ENCODE peak calls at places on chromosome 10, in seven cellular contexts. W is IMR-90, I is OCI-LY7, P is A549, C is lower leg skin, G is mammary epithelial cell, O is aorta. F is an unnamed sample.

GRCh38 chr10:33665512-33665911 is 331.0 kb upstream of the NRP1 start:
- DNase-seq in W (peak), I (no peak), P (no peak), C (no peak), G (peak), O (no peak), F (no peak)

GRCh38 chr10:131180941-131181855 is 130.3 kb downstream of the TCERG1L start:
- DNase-seq in W (no peak), I (no peak), P (no peak), C (no peak), G (no peak), O (no peak), F (no peak)

GRCh38 chr10:21173433-21173963 is 276.4 kb upstream of the NEBL start:
- DNase-seq in W (no peak), I (no peak), P (no peak), C (no peak), G (no peak), O (no peak), F (no peak)

GRCh38 chr10:124996127-124996853 is 54.4 kb downstream of the ZRANB1 start:
- DNase-seq in W (no peak), I (no peak), P (no peak), C (peak), G (no peak), O (peak), F (no peak)

GRCh38 chr10:116385994-116386809 is 41.4 kb upstream of the PNLIPRP3 start:
- DNase-seq in W (peak), I (peak), P (peak), C (no peak), G (peak), O (no peak), F (no peak)

GRCh38 chr10:52807803-52808202 is 35.2 kb upstream of the MBL2 start:
- DNase-seq in W (no peak), I (no peak), P (no peak), C (no peak), G (no peak), O (no peak), F (no peak)

GRCh38 chr10:12243860-12244620 is 48.1 kb downstream of the CDC123 start:
- DNase-seq in W (no peak), I (peak), P (no peak), C (no peak), G (no peak), O (no peak), F (peak)

GRCh38 chr10:2464476-2464875 is 602.9 kb upstream of the PFKP start:
- DNase-seq in W (no peak), I (no peak), P (no peak), C (no peak), G (no peak), O (no peak), F (no peak)

GRCh38 chr10:70088299-70088698 is 35.7 kb downstream of the MACROH2A2 start:
- DNase-seq in W (no peak), I (no peak), P (no peak), C (no peak), G (no peak), O (no peak), F (no peak)

GRCh38 chr10:118792501-118792900 is 37.7 kb upstream of the CACUL1 start:
- DNase-seq in W (no peak), I (no peak), P (no peak), C (peak), G (peak), O (no peak), F (no peak)

GRCh38 chr10:16989826-16990293 is 139.8 kb downstream of the CUBN start:
- DNase-seq in W (no peak), I (no peak), P (no peak), C (no peak), G (no peak), O (no peak), F (no peak)

GRCh38 chr10:75292794-75293455 is 57.2 kb upstream of the COMTD1 start:
- DNase-seq in W (no peak), I (no peak), P (no peak), C (no peak), G (no peak), O (no peak), F (no peak)

GRCh38 chr10:73997479-73997805 is 474 bp upstream of the VCL start:
- DNase-seq in W (no peak), I (peak), P (no peak), C (no peak), G (no peak), O (no peak), F (peak)

GRCh38 chr10:62000037-62000603 is 98.6 kb downstream of the ARID5B start:
- DNase-seq in W (no peak), I (peak), P (no peak), C (no peak), G (no peak), O (no peak), F (peak)

GRCh38 chr10:14396441-14397048 is 65.8 kb upstream of the FRMD4A start:
- DNase-seq in W (no peak), I (no peak), P (no peak), C (no peak), G (peak), O (no peak), F (no peak)

GRCh38 chr10:120005408-120006280 is 113.1 kb downstream of the SEC23IP start:
- DNase-seq in W (no peak), I (no peak), P (peak), C (no peak), G (no peak), O (no peak), F (no peak)

GRCh38 chr10:25104441-25104840 is 70.4 kb upstream of the GPR158 start:
- DNase-seq in W (no peak), I (no peak), P (no peak), C (no peak), G (no peak), O (no peak), F (no peak)

GRCh38 chr10:112663181-112663879 is 216.3 kb downstream of the VTI1A start:
- DNase-seq in W (peak), I (no peak), P (peak), C (no peak), G (peak), O (no peak), F (no peak)

GRCh38 chr10:44911081-44911540 is at the start of gene TMEM72:
- DNase-seq in W (no peak), I (no peak), P (no peak), C (no peak), G (no peak), O (no peak), F (no peak)

GRCh38 chr10:50615654-50616053 is 8.1 kb downstream of the SGMS1 start:
- DNase-seq in W (no peak), I (no peak), P (no peak), C (no peak), G (no peak), O (no peak), F (no peak)

GRCh38 chr10:129631870-129632623 is 165.0 kb downstream of the MGMT start:
- DNase-seq in W (no peak), I (no peak), P (no peak), C (no peak), G (no peak), O (no peak), F (no peak)

GRCh38 chr10:122164028-122164601 is 107.0 kb upstream of the BTBD16 start:
- DNase-seq in W (no peak), I (no peak), P (no peak), C (no peak), G (no peak), O (no peak), F (no peak)

GRCh38 chr10:85602306-85602705 is 764.3 kb downstream of the GRID1 start:
- DNase-seq in W (no peak), I (no peak), P (no peak), C (no peak), G (no peak), O (no peak), F (no peak)

GRCh38 chr10:48656928-48657327 is 27.7 kb upstream of the WDFY4 start:
- DNase-seq in W (no peak), I (no peak), P (no peak), C (no peak), G (no peak), O (no peak), F (no peak)

GRCh38 chr10:48658243-48658888 is 26.3 kb upstream of the WDFY4 start:
- DNase-seq in W (peak), I (peak), P (peak), C (peak), G (peak), O (peak), F (no peak)

GRCh38 chr10:48655426-48656240 is 29.0 kb upstream of the WDFY4 start:
- DNase-seq in W (peak), I (no peak), P (peak), C (no peak), G (peak), O (peak), F (no peak)

GRCh38 chr10:48653944-48654698 is 30.6 kb upstream of the WDFY4 start:
- DNase-seq in W (no peak), I (no peak), P (no peak), C (no peak), G (no peak), O (no peak), F (no peak)

GRCh38 chr10:48656241-48656921 is 28.3 kb upstream of the WDFY4 start:
- DNase-seq in W (peak), I (peak), P (peak), C (peak), G (peak), O (peak), F (peak)
- H3K4me3 ChIP-seq in W (peak), I (peak), P (peak), C (no peak), G (peak), O (peak), F (peak)

GRCh38 chr10:71380841-71381240 is 15.9 kb upstream of the CDH23 start:
- DNase-seq in W (no peak), I (no peak), P (no peak), C (no peak), G (no peak), O (no peak), F (no peak)

GRCh38 chr10:71382757-71383156 is 14.0 kb upstream of the CDH23 start:
- DNase-seq in W (peak), I (no peak), P (no peak), C (no peak), G (no peak), O (no peak), F (no peak)

GRCh38 chr10:71379118-71379781 is 17.5 kb upstream of the CDH23 start:
- DNase-seq in W (no peak), I (no peak), P (no peak), C (no peak), G (no peak), O (no peak), F (no peak)

GRCh38 chr10:71382028-71382427 is 14.7 kb upstream of the CDH23 start:
- DNase-seq in W (no peak), I (no peak), P (no peak), C (no peak), G (no peak), O (no peak), F (no peak)

DNA sequence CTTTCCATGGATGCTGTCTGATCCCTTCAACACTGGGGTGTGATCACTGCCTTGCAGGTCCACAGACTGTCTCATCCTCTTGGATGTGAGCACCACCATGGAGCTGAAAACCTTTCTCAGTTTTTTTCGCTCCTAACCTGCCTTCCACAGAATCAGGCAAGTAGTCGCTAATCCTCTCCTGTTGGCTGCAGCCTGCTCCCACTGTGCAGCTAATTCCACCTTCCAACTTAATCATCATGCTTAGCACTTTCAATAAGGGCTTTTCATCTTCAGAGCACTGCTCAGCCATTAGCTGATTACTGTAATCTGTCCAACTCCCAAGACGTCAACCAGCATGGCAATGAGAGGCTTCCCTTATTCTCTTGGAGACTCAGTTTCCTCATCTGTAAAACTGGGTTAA is 15.1 kb upstream of the CDH23 start:
- DNase-seq in W (no peak), I (no peak), P (no peak), C (no peak), G (no peak), O (no peak), F (no peak)
- H3K4me3 ChIP-seq in W (no peak), I (no peak), P (no peak), C (no peak), G (no peak), O (no peak), F (no peak)

GRCh38 chr10:104640339-104641149 is 546 bp upstream of the SORCS3 start:
- DNase-seq in W (no peak), I (no peak), P (no peak), C (no peak), G (no peak), O (no peak), F (no peak)

GRCh38 chr10:104641150-104642000 is at the start of gene SORCS3:
- DNase-seq in W (no peak), I (no peak), P (peak), C (no peak), G (no peak), O (no peak), F (no peak)

GRCh38 chr10:104643023-104643663 is 2.1 kb downstream of the SORCS3 start:
- DNase-seq in W (no peak), I (no peak), P (no peak), C (no peak), G (no peak), O (no peak), F (no peak)

GRCh38 chr10:104642001-104642270 is 846 bp downstream of the SORCS3 start:
- DNase-seq in W (no peak), I (no peak), P (no peak), C (no peak), G (no peak), O (no peak), F (no peak)

DNA sequence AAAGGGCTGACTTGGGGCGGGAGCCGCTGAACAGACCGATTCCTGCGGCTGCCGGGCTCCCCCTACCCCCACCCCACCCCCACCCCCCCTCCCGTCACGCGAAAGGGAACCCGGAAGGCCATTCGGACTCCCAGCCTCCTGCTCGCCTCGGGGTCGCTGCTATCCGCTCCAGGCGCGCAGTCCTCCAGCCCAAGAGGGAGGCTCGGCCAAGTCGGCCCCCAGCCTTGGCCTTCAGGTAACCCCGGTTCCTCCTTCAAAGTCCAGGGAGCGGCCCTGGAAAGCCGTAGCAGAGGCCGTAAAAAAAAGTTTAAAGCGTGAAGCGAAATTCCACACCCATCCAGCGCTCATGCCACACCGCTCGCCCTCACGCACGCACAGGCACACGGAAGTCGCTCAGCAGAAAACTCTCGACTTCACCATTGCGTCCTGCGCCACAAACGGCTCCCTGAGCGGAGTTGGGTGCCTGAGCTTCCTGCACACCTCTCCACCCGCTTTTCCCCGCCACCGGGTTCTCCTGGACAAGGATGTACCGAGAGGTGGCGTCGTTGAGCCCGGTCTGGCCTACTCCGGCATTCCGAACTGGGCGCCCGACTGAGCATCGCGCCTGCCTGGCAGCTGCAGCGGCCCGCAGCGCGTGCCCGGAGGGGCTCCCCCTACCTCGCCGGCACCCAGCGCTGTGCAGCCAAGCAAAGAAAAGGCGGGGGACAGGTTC is 1.4 kb downstream of the SORCS3 start:
- DNase-seq in W (no peak), I (no peak), P (peak), C (no peak), G (no peak), O (peak), F (no peak)
- H3K4me3 ChIP-seq in W (no peak), I (no peak), P (peak), C (no peak), G (no peak), O (no peak), F (no peak)

GRCh38 chr10:23343591-23344225 is 889 bp downstream of the C10orf67 start:
- DNase-seq in W (peak), I (no peak), P (peak), C (no peak), G (peak), O (peak), F (no peak)
- H3K4me3 ChIP-seq in W (peak), I (no peak), P (peak), C (no peak), G (peak), O (peak), F (no peak)

DNA sequence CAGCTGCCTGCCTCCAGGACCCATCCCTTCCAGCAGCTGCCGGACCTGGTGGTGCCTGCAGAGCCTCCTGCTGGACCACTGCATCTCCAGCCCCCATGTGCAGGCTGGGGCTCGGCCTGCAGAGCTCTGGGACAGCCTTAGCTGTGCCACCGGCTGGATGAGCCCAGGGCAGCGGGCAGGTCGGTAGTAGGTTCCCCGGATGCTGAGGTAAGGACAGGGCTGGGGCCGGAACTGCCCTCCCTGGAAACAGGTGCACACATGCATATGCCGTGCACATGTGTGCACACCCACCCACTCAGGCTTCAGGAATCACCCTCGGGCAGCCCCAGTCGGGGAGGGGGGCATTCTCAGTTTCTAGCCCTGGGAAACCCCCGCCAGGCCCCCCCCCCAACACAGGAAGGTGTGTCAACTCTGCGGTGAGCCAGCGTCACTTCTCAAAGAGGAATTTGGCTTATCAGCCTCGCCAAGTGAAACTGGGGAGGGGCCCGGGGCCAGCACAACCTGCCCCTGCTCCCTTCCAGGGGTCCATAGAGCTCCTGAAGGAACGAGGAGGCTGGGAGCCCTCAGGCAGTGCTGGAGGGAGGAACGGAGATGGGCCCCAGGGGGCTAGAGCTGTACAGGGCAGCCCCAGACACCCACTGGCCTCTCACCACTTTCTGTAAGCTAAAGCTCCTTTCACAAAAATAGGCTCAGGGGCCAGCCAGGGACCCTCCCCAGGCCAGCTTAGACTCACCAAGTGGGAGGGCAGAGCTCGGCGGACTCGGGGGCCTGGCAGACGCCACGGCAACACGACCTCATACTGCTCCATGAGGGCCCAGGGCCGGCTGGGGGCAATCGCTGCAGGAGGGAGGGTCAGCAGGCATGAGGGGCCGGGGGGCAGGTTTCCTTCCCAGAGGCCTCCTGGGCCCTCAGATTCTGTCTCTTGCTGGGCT is 1.7 kb downstream of the ADAM8 start:
- DNase-seq in W (no peak), I (peak), P (no peak), C (no peak), G (peak), O (no peak), F (peak)
- H3K4me3 ChIP-seq in W (no peak), I (peak), P (no peak), C (no peak), G (no peak), O (no peak), F (peak)

GRCh38 chr10:101762736-101763135 is 13.2 kb downstream of the FGF8 start:
- DNase-seq in W (no peak), I (no peak), P (no peak), C (no peak), G (no peak), O (no peak), F (no peak)
- H3K4me3 ChIP-seq in W (no peak), I (no peak), P (no peak), C (no peak), G (no peak), O (no peak), F (no peak)

GRCh38 chr10:5814110-5815107 is 1.2 kb upstream of the GDI2 start:
- DNase-seq in W (peak), I (peak), P (peak), C (no peak), G (no peak), O (no peak), F (no peak)
- H3K4me3 ChIP-seq in W (peak), I (peak), P (peak), C (peak), G (peak), O (peak), F (peak)

GRCh38 chr10:100566561-100566960 is 30.8 kb downstream of the HIF1AN start:
- DNase-seq in W (no peak), I (no peak), P (no peak), C (no peak), G (no peak), O (no peak), F (no peak)
- H3K4me3 ChIP-seq in W (no peak), I (no peak), P (no peak), C (no peak), G (no peak), O (no peak), F (no peak)

GRCh38 chr10:108072466-108072865 is 908.0 kb upstream of the SORCS1 start:
- DNase-seq in W (no peak), I (no peak), P (no peak), C (no peak), G (no peak), O (no peak), F (no peak)
- H3K4me3 ChIP-seq in W (no peak), I (no peak), P (no peak), C (no peak), G (no peak), O (no peak), F (no peak)